ENCODE peak calls at places on chromosome 20, in nine cellular contexts. Q, V, H, B, G, K, S, Z and R are unnamed samples.

GRCh38 chr20:46200582-46201570 is 82.8 kb downstream of the CD40 start:
- DNase-seq in S (no peak), G (no peak), Q (no peak), B (no peak), H (no peak), K (no peak), Z (no peak), V (no peak), R (no peak)

GRCh38 chr20:54605319-54605718 is 129.9 kb downstream of the DOK5 start:
- DNase-seq in S (no peak), K (no peak), H (no peak), Z (no peak), Q (no peak), B (no peak), V (no peak), G (no peak), R (no peak)

GRCh38 chr20:2914160-2914559 is 40.9 kb downstream of the PTPRA start:
- DNase-seq in Q (no peak), V (no peak), G (no peak), K (no peak), H (no peak), S (no peak), Z (no peak), B (peak), R (no peak)

GRCh38 chr20:63287697-63288580 is 5.0 kb upstream of the COL20A1 start:
- DNase-seq in V (no peak), Q (no peak), B (no peak), S (no peak), G (no peak), K (no peak), Z (no peak), H (no peak), R (no peak)

GRCh38 chr20:33994624-33994913 is 858 bp downstream of the RALY start:
- DNase-seq in Q (no peak), S (no peak), Z (no peak), V (no peak), B (no peak), K (no peak), H (no peak), G (no peak), R (no peak)

GRCh38 chr20:48771542-48771941 is 56.3 kb downstream of the PREX1 start:
- DNase-seq in V (no peak), H (peak), K (no peak), Z (no peak), G (peak), S (no peak), Q (no peak), B (no peak), R (no peak)

GRCh38 chr20:38418509-38419204 is 16.5 kb downstream of the SNHG17 start:
- DNase-seq in Z (no peak), S (no peak), H (peak), Q (no peak), K (no peak), B (no peak), V (no peak), G (no peak), R (peak)

GRCh38 chr20:49115565-49115964 is 69.5 kb downstream of the CSE1L start:
- DNase-seq in B (no peak), G (no peak), Z (no peak), K (no peak), V (no peak), S (no peak), Q (no peak), H (peak), R (peak)

GRCh38 chr20:37520417-37520751 is 666 bp upstream of the NNAT start:
- DNase-seq in Q (no peak), Z (no peak), B (no peak), G (no peak), V (no peak), S (no peak), H (no peak), K (no peak), R (no peak)

GRCh38 chr20:45343867-45344721 is 4.1 kb downstream of the SDC4 start:
- DNase-seq in G (no peak), Z (peak), H (peak), K (no peak), Q (no peak), B (peak), S (peak), V (no peak), R (peak)

GRCh38 chr20:53735536-53736050 is 142.0 kb upstream of the ZNF217 start:
- DNase-seq in Q (no peak), G (no peak), S (no peak), H (peak), V (no peak), Z (no peak), K (no peak), B (peak), R (peak)

GRCh38 chr20:11195169-11195568 is 521.4 kb upstream of the JAG1 start:
- DNase-seq in Z (no peak), G (peak), H (no peak), K (no peak), S (peak), B (peak), Q (no peak), V (no peak), R (no peak)

GRCh38 chr20:23159256-23159922 is 73.3 kb upstream of the CD93 start:
- DNase-seq in G (no peak), S (no peak), Z (no peak), Q (no peak), H (no peak), B (no peak), V (no peak), K (no peak), R (no peak)

GRCh38 chr20:53757472-53757913 is 163.9 kb upstream of the ZNF217 start:
- DNase-seq in H (no peak), K (no peak), V (no peak), B (no peak), G (no peak), Z (no peak), S (no peak), Q (no peak), R (no peak)

GRCh38 chr20:53402233-53403005 is 191.2 kb downstream of the ZNF217 start:
- DNase-seq in B (no peak), V (peak), K (no peak), G (no peak), Q (no peak), S (no peak), Z (no peak), H (no peak), R (no peak)

GRCh38 chr20:59832406-59833156 is 100.9 kb downstream of the SYCP2 start:
- DNase-seq in K (no peak), Q (no peak), B (no peak), Z (no peak), G (no peak), V (no peak), S (peak), H (peak), R (no peak)

GRCh38 chr20:49969946-49970345 is 12.8 kb upstream of the SNAI1 start:
- DNase-seq in S (no peak), H (no peak), K (no peak), Q (no peak), Z (peak), B (no peak), G (no peak), V (no peak), R (no peak)

GRCh38 chr20:32010096-32010495 is at the start of gene CCM2L:
- DNase-seq in Q (no peak), S (no peak), H (no peak), Z (no peak), K (no peak), G (no peak), V (no peak), B (no peak), R (no peak)

GRCh38 chr20:59145926-59146800 is 17.5 kb upstream of the ZNF831 start:
- DNase-seq in V (peak), Q (no peak), Z (no peak), S (no peak), K (peak), H (no peak), G (no peak), B (peak), R (no peak)

GRCh38 chr20:6623989-6624388 is 143.5 kb upstream of the BMP2 start:
- DNase-seq in Z (no peak), Q (no peak), H (no peak), S (peak), V (no peak), K (no peak), B (peak), G (peak), R (no peak)

GRCh38 chr20:36929290-36929689 is 22.2 kb downstream of the SAMHD1 start:
- DNase-seq in H (no peak), B (no peak), S (no peak), G (no peak), Q (no peak), Z (no peak), V (no peak), K (no peak), R (no peak)

GRCh38 chr20:26163890-26164289 is 467.2 kb upstream of the ZNF337 start:
- DNase-seq in B (no peak), K (no peak), S (no peak), Z (no peak), G (no peak), H (peak), Q (no peak), V (no peak), R (peak)

GRCh38 chr20:52179331-52180166 is 12.0 kb downstream of the ZFP64 start:
- DNase-seq in H (peak), B (no peak), G (no peak), Q (peak), K (no peak), Z (no peak), V (no peak), S (no peak), R (no peak)

GRCh38 chr20:24207803-24208300 is 219.3 kb upstream of the GGTLC1 start:
- DNase-seq in G (no peak), Q (no peak), Z (no peak), H (no peak), V (no peak), B (no peak), K (no peak), S (no peak), R (no peak)

GRCh38 chr20:7829776-7830175 is 110.5 kb downstream of the HAO1 start:
- DNase-seq in S (no peak), Z (no peak), Q (no peak), G (no peak), H (peak), K (no peak), B (no peak), V (no peak), R (no peak)

GRCh38 chr20:47051936-47052566 is 157.4 kb downstream of the EYA2 start:
- DNase-seq in H (no peak), K (no peak), Q (no peak), G (no peak), B (no peak), Z (no peak), V (no peak), S (no peak), R (no peak)

GRCh38 chr20:58645277-58645968 is 5.7 kb upstream of the STX16 start:
- DNase-seq in Q (no peak), S (no peak), K (no peak), H (no peak), V (no peak), G (no peak), B (no peak), Z (no peak), R (no peak)

GRCh38 chr20:34401741-34402455 is 38.8 kb downstream of the ITCH start:
- DNase-seq in V (no peak), B (no peak), K (no peak), Q (no peak), Z (no peak), S (no peak), H (no peak), G (no peak), R (no peak)

GRCh38 chr20:2163757-2164156 is 62.1 kb downstream of the STK35 start:
- DNase-seq in B (no peak), H (no peak), Z (no peak), K (no peak), S (no peak), V (no peak), Q (no peak), G (no peak), R (no peak)

GRCh38 chr20:18904624-18905023 is 91.0 kb downstream of the SCP2D1 start:
- DNase-seq in Q (no peak), S (no peak), K (no peak), Z (no peak), B (no peak), G (no peak), V (no peak), H (no peak), R (no peak)

GRCh38 chr20:22678678-22679077 is 94.3 kb upstream of the FOXA2 start:
- DNase-seq in Q (no peak), V (no peak), K (no peak), Z (no peak), S (no peak), G (no peak), B (no peak), H (no peak), R (no peak)

GRCh38 chr20:14334306-14334930 is 3.0 kb downstream of the FLRT3 start:
- DNase-seq in Q (no peak), Z (no peak), G (peak), S (no peak), B (peak), H (peak), K (no peak), V (no peak), R (peak)

GRCh38 chr20:35013421-35014411 is 58.0 kb downstream of the MYH7B start:
- DNase-seq in G (no peak), K (no peak), V (no peak), Q (no peak), H (no peak), B (no peak), S (no peak), Z (peak), R (no peak)

GRCh38 chr20:52230406-52230805 is 38.8 kb upstream of the ZFP64 start:
- DNase-seq in H (peak), V (no peak), K (no peak), G (peak), S (peak), Z (no peak), B (no peak), Q (no peak), R (no peak)

GRCh38 chr20:40960521-40960956 is 68.1 kb upstream of the TOP1 start:
- DNase-seq in S (peak), Q (no peak), H (peak), B (no peak), Z (no peak), K (no peak), G (no peak), V (no peak), R (no peak)

GRCh38 chr20:43959079-43959919 is 44.6 kb downstream of the TOX2 start:
- DNase-seq in Q (no peak), S (no peak), Z (peak), H (no peak), K (peak), V (peak), B (peak), G (no peak), R (no peak)